ENCODE peak calls at places on chromosome 20, in four cellular contexts. U, F, W and D are unnamed samples.

GRCh38 chr20:22303523-22303922 is 280.8 kb downstream of the FOXA2 start:
- DNase-seq in U (no peak), F (no peak), W (no peak), D (no peak)

GRCh38 chr20:10919549-10920140 is 245.8 kb upstream of the JAG1 start:
- DNase-seq in U (no peak), F (no peak), W (no peak), D (no peak)

GRCh38 chr20:64057628-64058498 is 5.1 kb upstream of the TCEA2 start:
- DNase-seq in U (peak; percentile 75), F (peak; percentile 83), W (peak; percentile 81), D (no peak)

GRCh38 chr20:62685781-62686555 is 22.7 kb upstream of the NTSR1 start:
- DNase-seq in U (no peak), F (peak; percentile 24), W (peak; percentile 18), D (no peak)

GRCh38 chr20:43915209-43916072 is 789 bp downstream of the TOX2 start:
- DNase-seq in U (peak; percentile 21), F (peak; percentile 25), W (peak; percentile 74), D (no peak)

GRCh38 chr20:58889334-58890072 is 37.0 kb downstream of the GNAS start:
- DNase-seq in U (no peak), F (no peak), W (peak; percentile 87), D (no peak)

GRCh38 chr20:31987744-31988143 is 19.8 kb downstream of the XKR7 start:
- DNase-seq in U (no peak), F (no peak), W (no peak), D (no peak)

GRCh38 chr20:972256-972655 is 29.9 kb downstream of the RSPO4 start:
- DNase-seq in U (no peak), F (no peak), W (no peak), D (no peak)

GRCh38 chr20:23622839-23623343 is 14.9 kb downstream of the CST3 start:
- DNase-seq in U (no peak), F (no peak), W (no peak), D (peak; percentile 24)

GRCh38 chr20:1664911-1665310 is 7.3 kb upstream of the SIRPG start:
- DNase-seq in U (no peak), F (peak; percentile 64), W (no peak), D (no peak)

GRCh38 chr20:44398303-44398702 is 42.8 kb downstream of the HNF4A start:
- DNase-seq in U (no peak), F (no peak), W (no peak), D (peak; percentile 11)

GRCh38 chr20:47352332-47353223 is 3.9 kb downstream of the ZMYND8 start:
- DNase-seq in U (no peak), F (no peak), W (peak; percentile 77), D (no peak)

GRCh38 chr20:9070304-9070703 is 1.4 kb downstream of the PLCB4 start:
- DNase-seq in U (no peak), F (no peak), W (no peak), D (no peak)

GRCh38 chr20:9068896-9069663 is at the start of gene PLCB4:
- DNase-seq in U (no peak), F (no peak), W (peak; percentile 88), D (no peak)

GRCh38 chr20:9072741-9073310 is 3.9 kb downstream of the PLCB4 start:
- DNase-seq in U (no peak), F (no peak), W (no peak), D (no peak)

GRCh38 chr20:9075264-9076095 is 6.6 kb downstream of the PLCB4 start:
- DNase-seq in U (no peak), F (no peak), W (no peak), D (no peak)

DNA sequence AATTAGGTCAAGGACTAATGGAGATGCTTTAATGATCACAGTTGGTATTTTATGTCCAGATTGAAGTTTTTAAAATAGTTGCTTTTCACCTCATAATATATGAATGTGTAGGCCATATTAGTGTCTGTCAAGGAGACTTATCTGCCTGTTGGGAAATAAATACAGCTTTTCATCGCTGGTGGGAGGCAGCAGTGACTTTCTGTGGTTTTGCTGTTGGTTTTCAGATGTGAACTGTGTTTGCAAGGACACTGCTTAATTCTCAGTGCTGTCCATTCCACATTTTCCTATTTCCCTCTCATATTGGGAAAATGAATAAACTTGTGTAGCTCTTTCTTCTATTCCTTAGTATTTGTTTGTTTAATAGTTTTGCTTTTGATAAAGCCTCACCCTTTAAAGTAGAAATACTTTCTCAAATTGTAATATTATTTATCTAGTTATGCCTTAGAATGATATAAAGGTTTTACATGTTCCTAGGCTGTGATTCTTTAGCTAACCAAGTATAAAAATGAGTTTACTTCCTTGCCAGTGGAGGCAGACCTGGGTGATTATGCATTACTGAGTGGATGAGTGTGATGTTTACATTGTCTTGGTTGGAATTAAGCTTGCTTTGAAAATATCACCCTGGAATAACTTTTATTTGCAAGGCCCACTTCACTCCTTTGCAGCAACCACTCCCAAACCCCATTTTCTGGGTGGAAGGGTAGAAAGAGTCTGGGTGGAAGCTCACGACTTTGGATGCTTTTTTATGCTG is 3.3 kb downstream of the PLCB4 start:
- DNase-seq in U (no peak), F (no peak), W (no peak), D (no peak)
- H3K27ac ChIP-seq in U (no peak overlapping the region), F (no peak overlapping the region), W (no peak overlapping the region), D (no peak overlapping the region)

DNA sequence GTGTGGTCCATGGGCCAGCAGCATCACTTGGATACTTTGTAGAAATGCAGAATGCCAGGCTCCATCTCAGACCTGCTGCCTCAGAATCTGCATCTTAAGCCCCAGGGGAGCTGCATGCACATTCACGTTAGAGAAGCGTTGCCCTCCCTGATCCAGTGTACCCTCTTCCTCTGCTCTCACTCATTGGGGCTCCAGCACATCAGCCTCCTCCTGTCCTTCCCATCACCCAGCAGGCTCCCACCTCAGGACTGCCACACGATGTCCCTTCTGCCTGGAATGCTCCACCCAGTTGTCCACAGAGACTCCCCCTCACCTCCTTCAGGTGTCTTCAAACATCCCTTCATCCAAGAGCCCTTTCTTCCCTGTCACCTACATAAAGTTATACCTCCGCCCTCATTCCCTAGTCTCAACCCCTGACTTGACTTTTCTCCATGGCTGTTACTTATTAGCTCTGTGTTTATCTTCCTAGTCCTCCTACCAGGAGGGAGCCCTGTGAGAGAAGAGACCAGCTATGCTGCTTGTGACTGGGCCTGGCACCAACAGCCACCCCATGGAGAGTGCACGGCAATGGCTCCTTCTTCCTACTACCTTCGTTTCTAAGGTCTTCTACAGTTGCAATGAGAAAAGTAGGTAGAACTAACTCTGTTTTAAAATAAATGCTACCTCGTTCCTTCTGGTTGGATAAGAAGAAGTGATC is 3.3 kb upstream of the ACSS1 start:
- DNase-seq in U (no peak), F (no peak), W (no peak), D (no peak)
- H3K27ac ChIP-seq in U (no peak overlapping the region), F (no peak overlapping the region), W (no peak overlapping the region), D (no peak overlapping the region)

GRCh38 chr20:35866446-35867202 is 87.7 kb downstream of the SCAND1 start:
- DNase-seq in U (no peak), F (no peak), W (no peak), D (no peak)
- H3K27ac ChIP-seq in U (no peak overlapping the region), F (no peak overlapping the region), W (no peak overlapping the region), D (no peak overlapping the region)

GRCh38 chr20:17916365-17916996 is 52.1 kb downstream of the SNX5 start:
- DNase-seq in U (no peak), F (no peak), W (no peak), D (no peak)
- H3K27ac ChIP-seq in U (no peak overlapping the region), F (no peak overlapping the region), W (no peak overlapping the region), D (no peak overlapping the region)